ENCODE peak calls at places on chromosomes 6 and 20, in ten cellular contexts. One of them, this sample, is unnamed.
A peak's percentile ranks its signal among the peaks of the same experiment; 100 is the strongest.

GRCh38 chr6:25026723-25027122 is 91.0 kb upstream of the RIPOR2 start:
- DNase-seq in NCI-H2081: no peak
- DNase-seq in activated T-cell treated with anti-CD3 and anti-CD28 coated beads, Interleukin-2, amount 50 U/mL, for 24 hours: peak; percentile 50
- DNase-seq in astrocyte of the spinal cord: no peak
- DNase-seq in heart right ventricle: no peak
- DNase-seq in caudate nucleus: no peak
- DNase-seq in tibial artery: no peak
- DNase-seq in right atrium auricular region: no peak
- DNase-seq in AG10803: no peak
- DNase-seq in adrenal gland: no peak
- DNase-seq in this sample: peak; percentile 94

GRCh38 chr6:31037692-31038091 is 27.4 kb downstream of the MUC22 start:
- DNase-seq in NCI-H2081: no peak
- DNase-seq in activated T-cell treated with anti-CD3 and anti-CD28 coated beads, Interleukin-2, amount 50 U/mL, for 24 hours: no peak
- DNase-seq in astrocyte of the spinal cord: peak; percentile 16
- DNase-seq in heart right ventricle: no peak
- DNase-seq in caudate nucleus: no peak
- DNase-seq in tibial artery: no peak
- DNase-seq in right atrium auricular region: no peak
- DNase-seq in AG10803: peak; percentile 78
- DNase-seq in adrenal gland: no peak
- DNase-seq in this sample: peak; percentile 13

GRCh38 chr20:37379967-37380828 is 34.3 kb downstream of the SRC start:
- DNase-seq in NCI-H2081: no peak
- DNase-seq in activated T-cell treated with anti-CD3 and anti-CD28 coated beads, Interleukin-2, amount 50 U/mL, for 24 hours: no peak
- DNase-seq in astrocyte of the spinal cord: peak; percentile 31
- DNase-seq in heart right ventricle: no peak
- DNase-seq in caudate nucleus: no peak
- DNase-seq in tibial artery: no peak
- DNase-seq in right atrium auricular region: no peak
- DNase-seq in AG10803: peak; percentile 30
- DNase-seq in adrenal gland: no peak
- DNase-seq in this sample: no peak

GRCh38 chr6:8130399-8130798 is 28.1 kb upstream of the EEF1E1 start:
- DNase-seq in NCI-H2081: no peak
- DNase-seq in activated T-cell treated with anti-CD3 and anti-CD28 coated beads, Interleukin-2, amount 50 U/mL, for 24 hours: no peak
- DNase-seq in astrocyte of the spinal cord: no peak
- DNase-seq in heart right ventricle: no peak
- DNase-seq in caudate nucleus: no peak
- DNase-seq in tibial artery: no peak
- DNase-seq in right atrium auricular region: no peak
- DNase-seq in AG10803: peak; percentile 68
- DNase-seq in adrenal gland: no peak
- DNase-seq in this sample: no peak

GRCh38 chr6:65566117-65566516 is 140.9 kb downstream of the EYS start:
- DNase-seq in NCI-H2081: no peak
- DNase-seq in activated T-cell treated with anti-CD3 and anti-CD28 coated beads, Interleukin-2, amount 50 U/mL, for 24 hours: no peak
- DNase-seq in astrocyte of the spinal cord: no peak
- DNase-seq in heart right ventricle: no peak
- DNase-seq in caudate nucleus: no peak
- DNase-seq in tibial artery: no peak
- DNase-seq in right atrium auricular region: no peak
- DNase-seq in AG10803: no peak
- DNase-seq in adrenal gland: no peak
- DNase-seq in this sample: no peak

GRCh38 chr20:18263723-18264122 is 24.6 kb upstream of the ZNF133 start:
- DNase-seq in NCI-H2081: peak; percentile 52
- DNase-seq in activated T-cell treated with anti-CD3 and anti-CD28 coated beads, Interleukin-2, amount 50 U/mL, for 24 hours: no peak
- DNase-seq in astrocyte of the spinal cord: peak; percentile 10
- DNase-seq in heart right ventricle: no peak
- DNase-seq in caudate nucleus: no peak
- DNase-seq in tibial artery: no peak
- DNase-seq in right atrium auricular region: no peak
- DNase-seq in AG10803: no peak
- DNase-seq in adrenal gland: no peak
- DNase-seq in this sample: no peak

GRCh38 chr20:1295276-1295930 is 29.3 kb downstream of the SNPH start:
- DNase-seq in NCI-H2081: no peak
- DNase-seq in activated T-cell treated with anti-CD3 and anti-CD28 coated beads, Interleukin-2, amount 50 U/mL, for 24 hours: no peak
- DNase-seq in astrocyte of the spinal cord: no peak
- DNase-seq in heart right ventricle: no peak
- DNase-seq in caudate nucleus: no peak
- DNase-seq in tibial artery: no peak
- DNase-seq in right atrium auricular region: no peak
- DNase-seq in AG10803: no peak
- DNase-seq in adrenal gland: no peak
- DNase-seq in this sample: no peak

GRCh38 chr20:35007413-35007812 is 51.7 kb downstream of the MYH7B start:
- DNase-seq in NCI-H2081: no peak
- DNase-seq in activated T-cell treated with anti-CD3 and anti-CD28 coated beads, Interleukin-2, amount 50 U/mL, for 24 hours: peak; percentile 14
- DNase-seq in astrocyte of the spinal cord: no peak
- DNase-seq in heart right ventricle: no peak
- DNase-seq in caudate nucleus: no peak
- DNase-seq in tibial artery: no peak
- DNase-seq in right atrium auricular region: no peak
- DNase-seq in AG10803: no peak
- DNase-seq in adrenal gland: no peak
- DNase-seq in this sample: no peak

GRCh38 chr20:59948828-59949720 is 8.9 kb downstream of the FAM217B start:
- DNase-seq in NCI-H2081: peak; percentile 38
- DNase-seq in activated T-cell treated with anti-CD3 and anti-CD28 coated beads, Interleukin-2, amount 50 U/mL, for 24 hours: no peak
- DNase-seq in astrocyte of the spinal cord: peak; percentile 63
- DNase-seq in heart right ventricle: no peak
- DNase-seq in caudate nucleus: no peak
- DNase-seq in tibial artery: no peak
- DNase-seq in right atrium auricular region: no peak
- DNase-seq in AG10803: peak; percentile 67
- DNase-seq in adrenal gland: peak; percentile 27
- DNase-seq in this sample: peak; percentile 6

GRCh38 chr6:117469356-117469755 is 13.1 kb upstream of the DCBLD1 start:
- DNase-seq in NCI-H2081: no peak
- DNase-seq in activated T-cell treated with anti-CD3 and anti-CD28 coated beads, Interleukin-2, amount 50 U/mL, for 24 hours: no peak
- DNase-seq in astrocyte of the spinal cord: no peak
- DNase-seq in heart right ventricle: no peak
- DNase-seq in caudate nucleus: no peak
- DNase-seq in tibial artery: no peak
- DNase-seq in right atrium auricular region: no peak
- DNase-seq in AG10803: no peak
- DNase-seq in adrenal gland: no peak
- DNase-seq in this sample: no peak

GRCh38 chr6:18551228-18551627 is 164.1 kb downstream of the RNF144B start:
- DNase-seq in NCI-H2081: no peak
- DNase-seq in activated T-cell treated with anti-CD3 and anti-CD28 coated beads, Interleukin-2, amount 50 U/mL, for 24 hours: no peak
- DNase-seq in astrocyte of the spinal cord: peak; percentile 70
- DNase-seq in heart right ventricle: no peak
- DNase-seq in caudate nucleus: no peak
- DNase-seq in tibial artery: no peak
- DNase-seq in right atrium auricular region: no peak
- DNase-seq in AG10803: peak; percentile 66
- DNase-seq in adrenal gland: no peak
- DNase-seq in this sample: no peak

GRCh38 chr6:136527831-136528230 is 22.4 kb downstream of the MAP7 start:
- DNase-seq in NCI-H2081: no peak
- DNase-seq in activated T-cell treated with anti-CD3 and anti-CD28 coated beads, Interleukin-2, amount 50 U/mL, for 24 hours: no peak
- DNase-seq in astrocyte of the spinal cord: no peak
- DNase-seq in heart right ventricle: no peak
- DNase-seq in caudate nucleus: no peak
- DNase-seq in tibial artery: no peak
- DNase-seq in right atrium auricular region: no peak
- DNase-seq in AG10803: peak; percentile 65
- DNase-seq in adrenal gland: no peak
- DNase-seq in this sample: no peak

GRCh38 chr6:150930816-150931215 is 65.3 kb downstream of the MTHFD1L start:
- DNase-seq in NCI-H2081: no peak
- DNase-seq in activated T-cell treated with anti-CD3 and anti-CD28 coated beads, Interleukin-2, amount 50 U/mL, for 24 hours: no peak
- DNase-seq in astrocyte of the spinal cord: peak; percentile 55
- DNase-seq in heart right ventricle: no peak
- DNase-seq in caudate nucleus: no peak
- DNase-seq in tibial artery: no peak
- DNase-seq in right atrium auricular region: no peak
- DNase-seq in AG10803: peak; percentile 95
- DNase-seq in adrenal gland: no peak
- DNase-seq in this sample: no peak

GRCh38 chr6:111871207-111871606 is 2.0 kb downstream of the FYN start:
- DNase-seq in NCI-H2081: no peak
- DNase-seq in activated T-cell treated with anti-CD3 and anti-CD28 coated beads, Interleukin-2, amount 50 U/mL, for 24 hours: peak; percentile 45
- DNase-seq in astrocyte of the spinal cord: no peak
- DNase-seq in heart right ventricle: no peak
- DNase-seq in caudate nucleus: no peak
- DNase-seq in tibial artery: no peak
- DNase-seq in right atrium auricular region: no peak
- DNase-seq in AG10803: peak; percentile 14
- DNase-seq in adrenal gland: no peak
- DNase-seq in this sample: no peak

GRCh38 chr20:32155017-32155965 is 45.8 kb downstream of the TM9SF4 start:
- DNase-seq in NCI-H2081: peak; percentile 35
- DNase-seq in activated T-cell treated with anti-CD3 and anti-CD28 coated beads, Interleukin-2, amount 50 U/mL, for 24 hours: peak; percentile 44
- DNase-seq in astrocyte of the spinal cord: peak; percentile 63
- DNase-seq in heart right ventricle: peak; percentile 79
- DNase-seq in caudate nucleus: peak; percentile 26
- DNase-seq in tibial artery: peak; percentile 91
- DNase-seq in right atrium auricular region: peak; percentile 93
- DNase-seq in AG10803: peak; percentile 77
- DNase-seq in adrenal gland: peak; percentile 74
- DNase-seq in this sample: peak; percentile 77

GRCh38 chr20:15561707-15562106 is 1011.5 kb downstream of the KIF16B start:
- DNase-seq in NCI-H2081: no peak
- DNase-seq in activated T-cell treated with anti-CD3 and anti-CD28 coated beads, Interleukin-2, amount 50 U/mL, for 24 hours: no peak
- DNase-seq in astrocyte of the spinal cord: no peak
- DNase-seq in heart right ventricle: no peak
- DNase-seq in caudate nucleus: peak; percentile 11
- DNase-seq in tibial artery: no peak
- DNase-seq in right atrium auricular region: no peak
- DNase-seq in AG10803: no peak
- DNase-seq in adrenal gland: no peak
- DNase-seq in this sample: no peak

GRCh38 chr6:167700199-167700598 is 126.5 kb upstream of the AFDN start:
- DNase-seq in NCI-H2081: no peak
- DNase-seq in activated T-cell treated with anti-CD3 and anti-CD28 coated beads, Interleukin-2, amount 50 U/mL, for 24 hours: no peak
- DNase-seq in astrocyte of the spinal cord: no peak
- DNase-seq in heart right ventricle: no peak
- DNase-seq in caudate nucleus: no peak
- DNase-seq in tibial artery: no peak
- DNase-seq in right atrium auricular region: no peak
- DNase-seq in AG10803: no peak
- DNase-seq in adrenal gland: no peak
- DNase-seq in this sample: no peak

GRCh38 chr6:32397252-32397920 is 9.6 kb downstream of the BTNL2 start:
- DNase-seq in NCI-H2081: no peak
- DNase-seq in activated T-cell treated with anti-CD3 and anti-CD28 coated beads, Interleukin-2, amount 50 U/mL, for 24 hours: no peak
- DNase-seq in astrocyte of the spinal cord: no peak
- DNase-seq in heart right ventricle: no peak
- DNase-seq in caudate nucleus: no peak
- DNase-seq in tibial artery: no peak
- DNase-seq in right atrium auricular region: no peak
- DNase-seq in AG10803: no peak
- DNase-seq in adrenal gland: no peak
- DNase-seq in this sample: no peak

GRCh38 chr6:15344831-15345230 is 99.0 kb downstream of the JARID2 start:
- DNase-seq in NCI-H2081: no peak
- DNase-seq in activated T-cell treated with anti-CD3 and anti-CD28 coated beads, Interleukin-2, amount 50 U/mL, for 24 hours: no peak
- DNase-seq in astrocyte of the spinal cord: no peak
- DNase-seq in heart right ventricle: no peak
- DNase-seq in caudate nucleus: no peak
- DNase-seq in tibial artery: no peak
- DNase-seq in right atrium auricular region: no peak
- DNase-seq in AG10803: no peak
- DNase-seq in adrenal gland: no peak
- DNase-seq in this sample: no peak

GRCh38 chr6:63663882-63664281 is 28.3 kb downstream of the PHF3 start:
- DNase-seq in NCI-H2081: no peak
- DNase-seq in activated T-cell treated with anti-CD3 and anti-CD28 coated beads, Interleukin-2, amount 50 U/mL, for 24 hours: no peak
- DNase-seq in astrocyte of the spinal cord: no peak
- DNase-seq in heart right ventricle: no peak
- DNase-seq in caudate nucleus: no peak
- DNase-seq in tibial artery: no peak
- DNase-seq in right atrium auricular region: no peak
- DNase-seq in AG10803: no peak
- DNase-seq in adrenal gland: no peak
- DNase-seq in this sample: no peak

This sample was measured in thyroid gland.